ENCODE peak calls at places on chromosomes 3 and 15, in nine cellular contexts. F is lower leg skin; H is stimulated activated CD4-positive, alpha-beta T cell treated with anti-CD3 and anti-CD28 coated beads, Interleukin-1b, Interleukin-23, amount 100 ng/mL, for 4 hours; V is SW480; M is fibroblast of mammary gland; P is CD8-positive, alpha-beta memory T cell; U is activated CD4-positive, alpha-beta T cell treated with anti-CD3 and anti-CD28 coated beads, Interleukin-2, amount 50 U/mL, for 24 hours; T is kidney epithelial cell; C is CD4-positive, alpha-beta T cell. L is an unnamed sample.

GRCh38 chr15:85937661-85938060 is 142.0 kb upstream of the AGBL1 start:
- DNase-seq in F (no peak), H (no peak), V (no peak), M (no peak), P (no peak), U (no peak), T (no peak), C (no peak), L (no peak)

GRCh38 chr3:197750396-197750831 is 731 bp downstream of the FYTTD1 start:
- DNase-seq in F (peak), H (peak), V (peak), M (peak), P (peak), U (peak), T (no peak), C (peak), L (peak)

GRCh38 chr15:67048281-67049279 is 16.8 kb upstream of the SMAD3 start:
- DNase-seq in F (no peak), H (no peak), V (peak), M (peak), P (no peak), U (no peak), T (peak), C (no peak), L (no peak)

GRCh38 chr3:149291178-149291577 is 42.3 kb downstream of the TM4SF18 start:
- DNase-seq in F (no peak), H (no peak), V (no peak), M (no peak), P (no peak), U (no peak), T (no peak), C (no peak), L (no peak)

GRCh38 chr3:31092748-31093607 is 198.5 kb upstream of the GADL1 start:
- DNase-seq in F (no peak), H (no peak), V (no peak), M (peak), P (no peak), U (no peak), T (no peak), C (no peak), L (no peak)

GRCh38 chr15:83206387-83206970 is 1.1 kb downstream of the HDGFL3 start:
- DNase-seq in F (no peak), H (no peak), V (peak), M (no peak), P (no peak), U (no peak), T (no peak), C (no peak), L (no peak)

GRCh38 chr15:68566377-68566954 is 12.3 kb upstream of the CORO2B start:
- DNase-seq in F (peak), H (no peak), V (no peak), M (no peak), P (no peak), U (no peak), T (no peak), C (no peak), L (no peak)

GRCh38 chr3:183486472-183486871 is 58.1 kb upstream of the MCF2L2 start:
- DNase-seq in F (peak), H (no peak), V (no peak), M (no peak), P (no peak), U (no peak), T (no peak), C (no peak), L (no peak)

GRCh38 chr3:53772562-53773329 is 73.5 kb downstream of the CHDH start:
- DNase-seq in F (no peak), H (no peak), V (no peak), M (peak), P (no peak), U (no peak), T (no peak), C (no peak), L (no peak)

GRCh38 chr15:86624261-86625036 is 544.8 kb downstream of the AGBL1 start:
- DNase-seq in F (no peak), H (peak), V (peak), M (peak), P (peak), U (peak), T (peak), C (peak), L (peak)

GRCh38 chr3:33377931-33378330 is 62.3 kb downstream of the UBP1 start:
- DNase-seq in F (no peak), H (no peak), V (no peak), M (peak), P (no peak), U (no peak), T (peak), C (no peak), L (no peak)

GRCh38 chr3:142808103-142808917 is 80.6 kb downstream of the PCOLCE2 start:
- DNase-seq in F (no peak), H (no peak), V (peak), M (peak), P (no peak), U (no peak), T (peak), C (no peak), L (no peak)

GRCh38 chr15:90362936-90363212 is 10.8 kb downstream of the ZNF774 start:
- DNase-seq in F (no peak), H (no peak), V (peak), M (peak), P (no peak), U (no peak), T (peak), C (no peak), L (no peak)

GRCh38 chr3:79039192-79039591 is 728.6 kb downstream of the ROBO1 start:
- DNase-seq in F (no peak), H (no peak), V (no peak), M (peak), P (no peak), U (no peak), T (no peak), C (no peak), L (no peak)

GRCh38 chr3:30680789-30681188 is 74.4 kb downstream of the TGFBR2 start:
- DNase-seq in F (no peak), H (no peak), V (no peak), M (no peak), P (no peak), U (no peak), T (no peak), C (no peak), L (no peak)

GRCh38 chr3:139120336-139120971 is 75.8 kb upstream of the PRR23C start:
- DNase-seq in F (no peak), H (no peak), V (peak), M (peak), P (no peak), U (no peak), T (peak), C (no peak), L (no peak)

GRCh38 chr3:187251599-187251998 is 39.9 kb downstream of the MASP1 start:
- DNase-seq in F (no peak), H (no peak), V (no peak), M (no peak), P (no peak), U (no peak), T (no peak), C (no peak), L (no peak)

GRCh38 chr15:83210619-83211018 is 3.0 kb upstream of the HDGFL3 start:
- DNase-seq in F (no peak), H (no peak), V (no peak), M (peak), P (no peak), U (no peak), T (peak), C (no peak), L (no peak)

GRCh38 chr15:27272446-27272845 is 301.5 kb downstream of the GABRG3 start:
- DNase-seq in F (no peak), H (no peak), V (no peak), M (no peak), P (no peak), U (no peak), T (no peak), C (no peak), L (no peak)

GRCh38 chr3:62248831-62249776 is 124.2 kb downstream of the FEZF2 start:
- DNase-seq in F (no peak), H (no peak), V (no peak), M (no peak), P (no peak), U (no peak), T (no peak), C (no peak), L (no peak)

GRCh38 chr3:140752499-140752898 is 74.6 kb downstream of the TRIM42 start:
- DNase-seq in F (peak), H (no peak), V (no peak), M (no peak), P (no peak), U (no peak), T (no peak), C (no peak), L (no peak)

GRCh38 chr3:26652157-26652556 is 29.6 kb downstream of the LRRC3B start:
- DNase-seq in F (peak), H (no peak), V (no peak), M (no peak), P (no peak), U (no peak), T (no peak), C (no peak), L (no peak)

GRCh38 chr3:44476181-44476599 is 1.3 kb downstream of the ZNF445 start:
- DNase-seq in F (no peak), H (no peak), V (no peak), M (peak), P (no peak), U (no peak), T (no peak), C (no peak), L (no peak)

GRCh38 chr3:138945646-138946553 is 1.0 kb downstream of the FOXL2 start:
- DNase-seq in F (peak), H (no peak), V (peak), M (peak), P (no peak), U (no peak), T (no peak), C (no peak), L (no peak)

GRCh38 chr15:68114356-68114755 is 60.2 kb downstream of the PIAS1 start:
- DNase-seq in F (no peak), H (no peak), V (no peak), M (peak), P (no peak), U (no peak), T (no peak), C (no peak), L (no peak)

GRCh38 chr3:109278546-109278945 is 37.8 kb downstream of the DPPA2 start:
- DNase-seq in F (no peak), H (no peak), V (no peak), M (no peak), P (no peak), U (no peak), T (no peak), C (no peak), L (no peak)

GRCh38 chr3:144677118-144677517 is 705.5 kb downstream of the DIPK2A start:
- DNase-seq in F (no peak), H (no peak), V (no peak), M (peak), P (no peak), U (no peak), T (no peak), C (no peak), L (no peak)

GRCh38 chr3:54733079-54733478 is 194.8 kb downstream of the LRTM1 start:
- DNase-seq in F (no peak), H (no peak), V (no peak), M (no peak), P (no peak), U (no peak), T (no peak), C (no peak), L (no peak)

GRCh38 chr15:29143293-29143692 is 126.3 kb downstream of the NSMCE3 start:
- DNase-seq in F (peak), H (no peak), V (no peak), M (no peak), P (no peak), U (no peak), T (no peak), C (no peak), L (no peak)

GRCh38 chr15:38818156-38818745 is 253.6 kb upstream of the RASGRP1 start:
- DNase-seq in F (no peak), H (no peak), V (no peak), M (no peak), P (no peak), U (no peak), T (no peak), C (no peak), L (no peak)

GRCh38 chr15:101637549-101638318 is 14.4 kb downstream of the TM2D3 start:
- DNase-seq in F (no peak), H (no peak), V (peak), M (no peak), P (no peak), U (no peak), T (no peak), C (no peak), L (no peak)

GRCh38 chr3:155010416-155010815 is 69.7 kb upstream of the MME start:
- DNase-seq in F (no peak), H (no peak), V (no peak), M (no peak), P (no peak), U (no peak), T (no peak), C (no peak), L (no peak)

GRCh38 chr3:111864821-111865656 is 6.0 kb downstream of the PHLDB2 start:
- DNase-seq in F (no peak), H (no peak), V (no peak), M (peak), P (no peak), U (no peak), T (no peak), C (no peak), L (no peak)

GRCh38 chr3:57161131-57161538 is 4.0 kb downstream of the IL17RD start:
- DNase-seq in F (no peak), H (no peak), V (no peak), M (peak), P (no peak), U (no peak), T (no peak), C (no peak), L (no peak)

L was measured in T-helper 9 cell.